ENCODE peak calls at places on chromosomes 3 and 15, in nine cellular contexts. C is OCI-LY7, G is Peyer's patch, I is testis, S is heart left ventricle, X is cardiac muscle cell, B is neural progenitor cell, R is tibial nerve, F is left ventricle myocardium inferior. P is an unnamed sample.

GRCh38 chr15:75104804-75105557 is 81.6 kb downstream of the PPCDC start:
- DNase-seq in I (no peak), B (no peak), R (no peak), C (peak; percentile 62), G (peak; percentile 36), X (no peak), S (peak; percentile 49), F (no peak), P (no peak)

GRCh38 chr3:100875239-100875638 is 118.0 kb downstream of the ABI3BP start:
- DNase-seq in G (no peak), R (no peak), B (no peak), F (peak; percentile 71), X (no peak), S (peak; percentile 59), I (peak; percentile 49), C (no peak), P (no peak)

GRCh38 chr3:197298858-197299854 is 744 bp upstream of the DLG1 start:
- DNase-seq in G (peak; percentile 28), X (peak; percentile 63), B (peak; percentile 70), C (peak; percentile 79), I (peak; percentile 61), R (no peak), F (peak; percentile 29), S (peak; percentile 60), P (peak; percentile 78)

GRCh38 chr3:171936231-171936841 is 93.2 kb downstream of the TMEM212 start:
- DNase-seq in S (peak; percentile 37), I (no peak), G (no peak), C (no peak), B (no peak), R (no peak), F (no peak), X (no peak), P (peak; percentile 54)

GRCh38 chr15:38867556-38867955 is 302.9 kb upstream of the RASGRP1 start:
- DNase-seq in B (no peak), C (no peak), I (no peak), S (no peak), F (no peak), R (no peak), G (no peak), X (no peak), P (no peak)

GRCh38 chr3:65190111-65190510 is 502.3 kb upstream of the ADAMTS9 start:
- DNase-seq in S (no peak), G (no peak), C (no peak), F (no peak), I (no peak), B (no peak), X (no peak), R (no peak), P (no peak)

GRCh38 chr3:55521086-55522060 is 34.3 kb upstream of the WNT5A start:
- DNase-seq in F (no peak), C (no peak), S (no peak), G (no peak), B (no peak), R (no peak), X (no peak), I (no peak), P (no peak)

GRCh38 chr15:98966036-98966787 is 41.4 kb downstream of the PGPEP1L start:
- DNase-seq in G (no peak), I (no peak), X (peak; percentile 11), F (no peak), R (no peak), C (no peak), S (no peak), B (no peak), P (no peak)

GRCh38 chr3:111112913-111113312 is 41.3 kb downstream of the NECTIN3 start:
- DNase-seq in B (peak; percentile 14), S (no peak), C (no peak), F (no peak), I (no peak), X (no peak), R (no peak), G (no peak), P (no peak)

GRCh38 chr15:89104172-89104564 is 15.9 kb downstream of the ABHD2 start:
- DNase-seq in X (no peak), B (no peak), G (no peak), C (no peak), S (peak; percentile 79), I (peak; percentile 43), F (peak; percentile 51), R (peak; percentile 58), P (no peak)

GRCh38 chr3:194014756-194015155 is 121.2 kb upstream of the HES1 start:
- DNase-seq in C (no peak), G (no peak), B (no peak), I (no peak), X (no peak), S (no peak), R (no peak), F (no peak), P (no peak)

GRCh38 chr15:97717806-97718205 is 242.7 kb upstream of the ARRDC4 start:
- DNase-seq in R (no peak), F (no peak), S (no peak), I (no peak), X (no peak), G (no peak), C (no peak), B (no peak), P (no peak)

GRCh38 chr15:39125904-39126303 is 455.0 kb upstream of the THBS1 start:
- DNase-seq in S (no peak), F (no peak), R (no peak), G (no peak), B (peak; percentile 63), I (peak; percentile 31), C (peak; percentile 31), X (peak; percentile 70), P (peak; percentile 52)

GRCh38 chr3:150599611-150600297 is 3.4 kb upstream of the SELENOT start:
- DNase-seq in X (no peak), I (no peak), F (no peak), R (no peak), C (no peak), G (no peak), S (no peak), B (no peak), P (peak; percentile 68)
- H3K4me3 ChIP-seq in X (no peak overlapping the region), I (no peak overlapping the region), F (no peak overlapping the region), R (no peak overlapping the region), C (peak overlapping the region; percentile 88), G (no peak overlapping the region), S (no peak overlapping the region), B (no peak overlapping the region), P (no peak overlapping the region)

GRCh38 chr3:46669191-46669999 is 24.1 kb downstream of the ALS2CL start:
- DNase-seq in F (no peak), I (no peak), G (no peak), C (no peak), B (no peak), S (peak; percentile 24), X (no peak), R (no peak), P (peak; percentile 20)

GRCh38 chr3:46667657-46668056 is 25.8 kb downstream of the ALS2CL start:
- DNase-seq in G (no peak), B (no peak), S (no peak), R (no peak), F (no peak), X (no peak), C (no peak), I (no peak), P (peak; percentile 14)

GRCh38 chr3:46667061-46667621 is 26.3 kb downstream of the ALS2CL start:
- DNase-seq in X (no peak), C (no peak), B (no peak), F (no peak), S (peak; percentile 35), G (no peak), R (no peak), I (no peak), P (no peak)

GRCh38 chr3:46668116-46668515 is 25.4 kb downstream of the ALS2CL start:
- DNase-seq in I (no peak), G (no peak), R (no peak), X (no peak), F (no peak), S (peak; percentile 25), C (no peak), B (no peak), P (no peak)

DNA sequence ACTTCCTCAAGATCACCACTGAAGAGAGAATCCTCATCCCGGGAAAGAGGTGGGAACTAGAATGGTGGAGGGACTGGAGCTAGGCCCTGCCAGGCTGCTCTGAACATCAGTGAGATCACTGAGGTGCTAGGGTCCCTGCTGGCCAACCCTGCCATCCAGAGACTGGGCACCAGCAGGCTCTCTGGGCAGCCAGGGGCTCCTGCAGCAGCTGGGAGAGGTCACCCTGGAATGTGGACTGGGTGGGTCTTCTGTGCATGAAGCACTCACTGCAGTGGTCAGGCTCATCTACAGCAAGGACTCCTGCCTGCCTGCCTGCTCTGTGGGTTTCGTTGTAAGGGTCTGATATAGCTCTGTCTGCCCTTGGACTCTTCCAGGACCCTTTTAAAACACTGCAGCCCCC is 24.9 kb downstream of the ALS2CL start:
- DNase-seq in G (no peak), I (no peak), F (no peak), X (no peak), B (no peak), R (no peak), C (no peak), S (peak; percentile 28), P (peak; percentile 28)
- TF ChIP-seq CTCF in G (no peak), I (no peak), F (no peak), X (no peak), B (no peak), R (no peak), C (no peak), S (no peak), P (no peak)

GRCh38 chr3:117600112-117600511 is 890.5 kb downstream of the TUSC7 start:
- DNase-seq in F (no peak), C (peak; percentile 6), S (no peak), G (no peak), R (no peak), X (no peak), B (no peak), I (no peak), P (no peak)

GRCh38 chr3:117606860-117607259 is 897.3 kb downstream of the TUSC7 start:
- DNase-seq in G (no peak), F (no peak), C (no peak), S (no peak), R (no peak), B (no peak), I (no peak), X (no peak), P (no peak)

GRCh38 chr3:117602054-117602644 is 892.6 kb downstream of the TUSC7 start:
- DNase-seq in X (no peak), I (no peak), R (no peak), C (no peak), F (no peak), G (no peak), B (no peak), S (no peak), P (no peak)

GRCh38 chr3:117600666-117601065 is 891.1 kb downstream of the TUSC7 start:
- DNase-seq in B (no peak), R (no peak), S (no peak), I (no peak), C (no peak), G (no peak), X (no peak), F (no peak), P (no peak)

GRCh38 chr3:117603097-117603496 is 893.5 kb downstream of the TUSC7 start:
- DNase-seq in F (no peak), B (no peak), R (no peak), G (no peak), I (no peak), X (no peak), S (no peak), C (peak; percentile 52), P (no peak)
- H3K4me1 ChIP-seq in F (no peaks in the 10 kb centered on the region), B (peaks cover 31% of the 10 kb centered on the region), R (no peaks in the 10 kb centered on the region), G (no peaks in the 10 kb centered on the region), I (no peaks in the 10 kb centered on the region), X (peaks cover 25% of the 10 kb centered on the region), S (no peaks in the 10 kb centered on the region), C (peaks cover 26% of the 10 kb centered on the region), P (no peaks in the 10 kb centered on the region)

GRCh38 chr15:66673410-66674322 is 28.4 kb upstream of the SMAD6 start:
- DNase-seq in R (no peak), G (peak; percentile 22), F (peak; percentile 29), I (peak; percentile 81), C (peak; percentile 84), X (peak; percentile 66), B (peak; percentile 89), S (no peak), P (peak; percentile 32)
- H3K4me3 ChIP-seq in R (no peak overlapping the region), G (no peak overlapping the region), F (no peak overlapping the region), I (no peak overlapping the region), C (no peak overlapping the region), X (no peak overlapping the region), B (no peak overlapping the region), S (no peak overlapping the region), P (no peak overlapping the region)

P was measured in Caco-2.